ENCODE peak calls at places on chromosome X, in nine cellular contexts. H is dorsolateral prefrontal cortex, V is foreskin keratinocyte, E is lower lobe of right lung, A is spleen, Z is astrocyte, X is Peyer's patch, B is substantia nigra, N is ovary. I is an unnamed sample.

GRCh38 chrX:31702208-31702607 is 630.4 kb upstream of the FTHL17 start:
- DNase-seq in H (no peak), V (peak), E (no peak), A (no peak), Z (peak), X (no peak), B (no peak), N (no peak), I (no peak)

GRCh38 chrX:117998171-117998570 is 118.4 kb downstream of the KLHL13 start:
- DNase-seq in H (no peak), V (no peak), E (no peak), A (no peak), Z (no peak), X (no peak), B (no peak), N (no peak), I (no peak)

GRCh38 chrX:27883468-27884092 is 75.8 kb downstream of the MAGEB10 start:
- DNase-seq in H (no peak), V (no peak), E (no peak), A (no peak), Z (peak), X (no peak), B (no peak), N (no peak), I (no peak)

GRCh38 chrX:97705936-97706335 is 822.2 kb downstream of the RPA4 start:
- DNase-seq in H (no peak), V (no peak), E (no peak), A (no peak), Z (no peak), X (no peak), B (no peak), N (no peak), I (no peak)

GRCh38 chrX:50596056-50596455 is 125.4 kb upstream of the DGKK start:
- DNase-seq in H (no peak), V (no peak), E (no peak), A (no peak), Z (no peak), X (no peak), B (no peak), N (no peak), I (no peak)

GRCh38 chrX:9995855-9996339 is 28.7 kb downstream of the CLDN34 start:
- DNase-seq in H (peak), V (no peak), E (peak), A (peak), Z (peak), X (peak), B (peak), N (peak), I (peak)

GRCh38 chrX:94721386-94721785 is 1047.4 kb downstream of the FAM133A start:
- DNase-seq in H (no peak), V (no peak), E (no peak), A (no peak), Z (no peak), X (no peak), B (no peak), N (no peak), I (no peak)

GRCh38 chrX:1452497-1453389 is at the start of gene ASMTL:
- DNase-seq in H (peak), V (peak), E (peak), A (peak), Z (peak), X (peak), B (no peak), N (peak), I (peak)

GRCh38 chrX:135295238-135295943 is 13.9 kb upstream of the ETDC start:
- DNase-seq in H (peak), V (peak), E (peak), A (peak), Z (peak), X (peak), B (no peak), N (no peak), I (no peak)

GRCh38 chrX:104189862-104190261 is 23.6 kb downstream of the FAM199X start:
- DNase-seq in H (no peak), V (no peak), E (no peak), A (no peak), Z (no peak), X (no peak), B (no peak), N (no peak), I (peak)

GRCh38 chrX:111100191-111100590 is 4.2 kb downstream of the PAK3 start:
- DNase-seq in H (no peak), V (no peak), E (no peak), A (peak), Z (no peak), X (no peak), B (no peak), N (no peak), I (peak)

GRCh38 chrX:10167573-10167972 is 10.8 kb downstream of the CLCN4 start:
- DNase-seq in H (no peak), V (no peak), E (no peak), A (no peak), Z (no peak), X (no peak), B (no peak), N (no peak), I (no peak)

GRCh38 chrX:152904151-152905080 is 6.5 kb downstream of the ZNF185 start:
- DNase-seq in H (no peak), V (no peak), E (no peak), A (peak), Z (peak), X (peak), B (no peak), N (peak), I (peak)

GRCh38 chrX:153557618-153558017 is 40.2 kb downstream of the ATP2B3 start:
- DNase-seq in H (no peak), V (no peak), E (no peak), A (no peak), Z (no peak), X (no peak), B (no peak), N (no peak), I (no peak)

GRCh38 chrX:5780821-5781220 is 447.8 kb downstream of the NLGN4X start:
- DNase-seq in H (no peak), V (peak), E (no peak), A (no peak), Z (no peak), X (no peak), B (no peak), N (no peak), I (no peak)

GRCh38 chrX:43375146-43375545 is 281.0 kb upstream of the MAOA start:
- DNase-seq in H (no peak), V (no peak), E (no peak), A (no peak), Z (no peak), X (no peak), B (no peak), N (no peak), I (no peak)

GRCh38 chrX:73577368-73577767 is 14.4 kb downstream of the CHIC1 start:
- DNase-seq in H (no peak), V (peak), E (no peak), A (no peak), Z (peak), X (no peak), B (no peak), N (no peak), I (peak)

GRCh38 chrX:69740317-69740716 is 124.4 kb downstream of the EDA start:
- DNase-seq in H (no peak), V (no peak), E (no peak), A (no peak), Z (no peak), X (no peak), B (no peak), N (no peak), I (no peak)

GRCh38 chrX:68988865-68989264 is 160.0 kb downstream of the EFNB1 start:
- DNase-seq in H (no peak), V (no peak), E (no peak), A (no peak), Z (no peak), X (no peak), B (no peak), N (no peak), I (no peak)

GRCh38 chrX:1483843-1484637 is 31.3 kb upstream of the ASMTL start:
- DNase-seq in H (no peak), V (no peak), E (no peak), A (peak), Z (no peak), X (peak), B (no peak), N (no peak), I (no peak)

GRCh38 chrX:133495464-133496391 is 80.4 kb upstream of the GPC4 start:
- DNase-seq in H (no peak), V (no peak), E (no peak), A (no peak), Z (peak), X (peak), B (no peak), N (peak), I (no peak)

GRCh38 chrX:115174548-115174947 is 14.7 kb upstream of the RBMXL3 start:
- DNase-seq in H (no peak), V (no peak), E (no peak), A (no peak), Z (peak), X (no peak), B (no peak), N (no peak), I (no peak)

GRCh38 chrX:46912673-46913491 is 661 bp downstream of the JADE3 start:
- DNase-seq in H (peak), V (peak), E (peak), A (peak), Z (no peak), X (peak), B (no peak), N (peak), I (peak)
- H3K27ac ChIP-seq in H (no peak), V (peak), E (peak), A (peak), Z (no peak), X (peak), B (no peak), N (no peak), I (peak)

DNA sequence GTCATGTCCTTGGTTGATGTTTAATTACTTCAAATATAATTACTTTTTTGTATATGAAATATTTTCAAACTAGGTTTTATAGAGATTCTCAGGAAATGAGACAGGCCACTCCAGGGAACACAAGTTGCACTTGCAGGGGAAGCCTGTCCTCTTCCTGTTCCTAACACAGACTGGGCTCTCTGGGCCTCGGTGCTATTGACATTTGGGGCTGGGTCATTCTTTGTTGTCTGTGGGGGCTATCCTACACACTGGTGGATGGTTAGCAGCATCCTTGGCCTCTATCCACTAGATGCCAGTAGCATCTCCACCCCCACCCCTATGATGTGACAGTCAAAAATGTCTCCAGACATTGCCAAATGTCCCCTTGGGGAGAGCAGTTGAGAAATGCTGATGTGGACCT is 49.3 kb upstream of the MAP3K15 start:
- DNase-seq in H (no peak), V (no peak), E (no peak), A (no peak), Z (no peak), X (no peak), B (no peak), N (no peak), I (no peak)
- H3K27ac ChIP-seq in H (no peak), V (no peak), E (no peak), A (no peak), Z (no peak), X (no peak), B (no peak), N (no peak), I (no peak)

DNA sequence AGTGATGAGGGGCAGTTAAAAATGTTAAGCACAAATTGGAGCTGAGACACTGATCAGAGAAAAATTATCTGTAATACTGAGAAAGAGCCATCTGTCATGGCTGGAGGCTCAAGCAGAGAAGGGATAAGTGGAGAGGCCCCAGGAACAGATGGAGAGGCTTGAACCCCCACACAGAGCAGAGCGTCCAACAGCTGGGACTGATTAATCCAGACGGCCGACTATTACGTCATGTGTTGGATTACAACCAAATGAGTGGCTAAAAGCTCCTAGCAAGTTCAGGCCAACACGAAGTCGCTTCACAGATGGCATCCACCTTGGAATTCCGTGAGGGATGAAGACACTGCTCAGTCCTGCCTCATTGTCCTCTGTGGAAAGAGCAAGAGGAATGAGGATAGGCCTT is 57.7 kb upstream of the ATXN3L start:
- DNase-seq in H (peak), V (no peak), E (no peak), A (no peak), Z (peak), X (no peak), B (no peak), N (peak), I (peak)
- H3K27ac ChIP-seq in H (no peak), V (peak), E (peak), A (no peak), Z (peak), X (no peak), B (no peak), N (no peak), I (peak)

DNA sequence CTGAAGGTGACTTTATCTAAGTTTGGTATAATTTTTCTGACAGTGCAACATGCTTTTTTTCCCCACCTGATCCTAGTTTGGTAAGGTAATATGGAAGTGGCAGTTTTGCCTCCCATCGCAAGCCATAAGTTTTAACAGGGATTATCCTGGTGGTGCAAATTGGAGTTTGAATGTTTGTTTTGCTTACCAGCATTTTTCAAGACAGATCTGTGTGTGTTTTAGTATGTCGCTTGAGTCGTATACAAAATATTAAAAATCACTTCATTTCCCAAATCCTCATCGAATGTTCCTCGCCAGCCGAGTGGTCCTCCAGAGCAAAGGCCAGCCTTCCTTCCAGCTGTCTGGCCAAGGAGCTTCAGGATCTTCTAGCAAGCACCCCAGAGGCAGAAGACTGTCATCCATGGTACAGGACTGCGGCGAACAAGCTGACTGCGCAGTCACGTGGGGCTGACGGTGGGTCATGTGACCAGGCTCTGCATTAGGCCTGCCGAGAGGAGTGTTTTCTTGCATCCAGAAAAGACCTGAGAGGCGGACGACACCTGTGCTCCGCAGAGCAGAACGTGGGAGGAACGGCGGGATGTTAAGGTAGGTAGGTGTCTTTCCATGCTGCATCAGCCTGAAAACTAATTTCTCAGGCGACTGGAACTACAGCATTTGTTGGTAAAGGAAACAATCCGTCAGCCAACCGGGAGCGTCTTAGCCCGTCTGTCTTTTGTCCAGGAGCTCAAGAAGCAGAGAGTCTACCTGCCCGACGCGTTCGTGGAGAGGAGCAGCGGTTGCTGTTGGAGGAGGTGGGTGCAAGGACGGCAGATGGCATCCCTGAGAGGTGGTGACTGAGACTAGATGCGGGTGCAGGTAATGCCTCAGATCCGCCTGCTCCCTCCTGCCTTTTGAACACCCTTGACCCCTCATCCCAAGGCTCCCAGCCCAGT is at the start of gene GPRASP3:
- DNase-seq in H (peak), V (peak), E (peak), A (peak), Z (peak), X (peak), B (peak), N (peak), I (peak)
- H3K27ac ChIP-seq in H (no peak), V (no peak), E (no peak), A (no peak), Z (peak), X (no peak), B (peak), N (no peak), I (no peak)